ENCODE peak calls at places on chromosomes 5 and 9, in seven cellular contexts. W is dorsolateral prefrontal cortex, L is psoas muscle, H is neural progenitor cell, T is caudate nucleus, A is mammary epithelial cell, M is esophagus squamous epithelium. Z is an unnamed sample.
A peak's percentile ranks its signal among the peaks of the same experiment; 100 is the strongest.

GRCh38 chr9:105413486-105414068 is 34.3 kb upstream of the FSD1L start:
- DNase-seq in W (no peak), L (no peak), H (peak; percentile 68), T (peak; percentile 19), A (peak; percentile 35), M (no peak), Z (no peak)

GRCh38 chr5:39713224-39713911 is 288.6 kb upstream of the DAB2 start:
- DNase-seq in W (no peak), L (no peak), H (no peak), T (no peak), A (no peak), M (no peak), Z (peak; percentile 27)

GRCh38 chr9:22357016-22357415 is 89.6 kb upstream of the DMRTA1 start:
- DNase-seq in W (no peak), L (no peak), H (peak; percentile 72), T (no peak), A (no peak), M (no peak), Z (no peak)

GRCh38 chr5:109327572-109327971 is 82.2 kb downstream of the PJA2 start:
- DNase-seq in W (no peak), L (no peak), H (peak; percentile 57), T (no peak), A (no peak), M (no peak), Z (no peak)

GRCh38 chr5:110345623-110346022 is 380.8 kb downstream of the TMEM232 start:
- DNase-seq in W (no peak), L (no peak), H (no peak), T (no peak), A (no peak), M (no peak), Z (no peak)

GRCh38 chr9:97510797-97511761 is 9.6 kb downstream of the TMOD1 start:
- DNase-seq in W (no peak), L (peak; percentile 32), H (no peak), T (no peak), A (peak; percentile 66), M (no peak), Z (peak; percentile 25)

GRCh38 chr5:14115323-14115895 is 27.7 kb upstream of the TRIO start:
- DNase-seq in W (no peak), L (no peak), H (no peak), T (no peak), A (no peak), M (no peak), Z (no peak)

GRCh38 chr9:123475407-123475806 is 119.4 kb downstream of the CRB2 start:
- DNase-seq in W (no peak), L (no peak), H (no peak), T (no peak), A (no peak), M (no peak), Z (no peak)

GRCh38 chr9:129783516-129784361 is 19.2 kb upstream of the TOR1B start:
- DNase-seq in W (peak; percentile 73), L (peak; percentile 44), H (peak; percentile 86), T (peak; percentile 36), A (peak; percentile 54), M (no peak), Z (peak; percentile 81)

GRCh38 chr5:57499262-57500050 is 16.8 kb upstream of the ACTBL2 start:
- DNase-seq in W (no peak), L (no peak), H (peak; percentile 70), T (peak; percentile 13), A (peak; percentile 63), M (no peak), Z (no peak)

GRCh38 chr5:169174923-169175322 is 126.0 kb downstream of the SLIT3 start:
- DNase-seq in W (no peak), L (no peak), H (no peak), T (no peak), A (peak; percentile 94), M (no peak), Z (no peak)

GRCh38 chr9:35756743-35757526 is 2.9 kb upstream of the MSMP start:
- DNase-seq in W (peak; percentile 72), L (peak; percentile 75), H (peak; percentile 78), T (peak; percentile 75), A (peak; percentile 46), M (no peak), Z (peak; percentile 78)

GRCh38 chr5:35771321-35771720 is 85.4 kb upstream of the IL7R start:
- DNase-seq in W (no peak), L (no peak), H (no peak), T (no peak), A (peak; percentile 19), M (no peak), Z (no peak)

GRCh38 chr5:138737494-138738265 is 15.5 kb upstream of the CTNNA1 start:
- DNase-seq in W (no peak), L (no peak), H (no peak), T (no peak), A (peak; percentile 62), M (no peak), Z (no peak)

GRCh38 chr5:60356716-60357115 is 343.2 kb downstream of the DEPDC1B start:
- DNase-seq in W (no peak), L (no peak), H (no peak), T (no peak), A (no peak), M (no peak), Z (no peak)

GRCh38 chr5:136028782-136029742 is at the start of gene TGFBI:
- DNase-seq in W (no peak), L (peak; percentile 77), H (peak; percentile 88), T (no peak), A (peak; percentile 68), M (no peak), Z (peak; percentile 76)

GRCh38 chr9:126450537-126451205 is 124.0 kb downstream of the MVB12B start:
- DNase-seq in W (no peak), L (no peak), H (no peak), T (no peak), A (no peak), M (no peak), Z (no peak)

GRCh38 chr5:170330568-170331054 is 33.0 kb upstream of the LCP2 start:
- DNase-seq in W (no peak), L (no peak), H (no peak), T (no peak), A (no peak), M (no peak), Z (no peak)

GRCh38 chr9:727767-728166 is 113.7 kb upstream of the DMRT1 start:
- DNase-seq in W (no peak), L (no peak), H (no peak), T (no peak), A (no peak), M (no peak), Z (no peak)

GRCh38 chr5:179221196-179221876 is 123.9 kb downstream of the ADAMTS2 start:
- DNase-seq in W (peak; percentile 32), L (no peak), H (no peak), T (no peak), A (no peak), M (no peak), Z (no peak)

GRCh38 chr5:42612997-42613396 is 143.6 kb upstream of the CCDC152 start:
- DNase-seq in W (no peak), L (no peak), H (no peak), T (no peak), A (no peak), M (no peak), Z (no peak)

DNA sequence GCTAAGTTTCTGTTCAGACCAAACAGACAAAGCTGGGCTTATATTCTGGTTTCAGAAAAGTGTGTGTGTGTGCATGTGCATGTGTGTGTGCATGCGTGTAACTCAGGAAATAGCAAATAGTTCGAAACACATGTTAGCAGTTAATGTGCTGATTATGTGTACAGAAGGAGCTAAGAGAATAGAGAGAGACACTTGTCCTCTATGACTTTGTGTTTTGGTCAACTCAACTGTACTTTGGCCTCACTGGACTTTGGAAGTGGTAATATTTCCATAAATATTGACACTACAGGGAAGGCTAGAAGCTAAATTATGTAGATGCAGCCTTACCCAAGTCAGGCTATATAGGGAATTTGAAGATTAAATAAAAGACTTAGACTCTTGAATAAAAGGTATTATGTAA is 155.5 kb downstream of the RAB3C start:
- DNase-seq in W (no peak), L (no peak), H (no peak), T (no peak), A (no peak), M (no peak), Z (no peak)
- H3K27ac ChIP-seq in W (no peak overlapping the region), L (no peak overlapping the region), H (no peak overlapping the region), T (no peak overlapping the region), A (no peak overlapping the region), M (no peak overlapping the region), Z (no peak overlapping the region)

DNA sequence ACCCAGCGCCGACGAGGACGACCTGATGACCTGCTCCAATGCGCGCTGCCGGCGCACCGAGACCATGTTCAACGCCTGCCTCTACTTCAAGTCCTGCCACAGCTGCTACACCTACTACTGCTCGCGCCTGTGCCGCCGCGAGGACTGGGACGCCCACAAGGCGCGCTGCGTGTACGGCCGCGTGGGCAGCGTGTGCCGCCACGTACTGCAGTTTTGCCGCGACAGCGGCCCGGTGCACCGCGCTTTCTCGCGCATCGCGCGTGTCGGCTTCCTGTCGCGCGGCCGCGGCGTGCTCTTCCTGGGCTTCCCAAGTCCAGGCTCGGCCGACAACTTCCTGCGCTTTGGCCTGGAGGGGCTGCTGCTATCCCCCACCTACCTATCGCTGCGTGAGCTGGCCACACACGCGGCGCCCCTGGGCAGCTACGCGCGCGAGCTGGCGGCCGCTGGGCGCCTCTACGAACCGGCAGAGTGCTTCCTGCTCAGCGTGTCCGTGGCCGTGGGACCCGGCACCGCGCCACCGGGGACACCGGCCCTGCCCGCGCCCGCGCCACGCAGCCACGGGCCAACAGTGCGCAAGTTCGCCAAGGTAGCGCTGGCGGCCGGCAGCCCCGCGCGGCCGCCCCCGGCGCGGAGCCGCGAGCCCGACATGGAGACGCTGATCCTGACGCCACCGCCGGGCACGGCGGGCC is 2.7 kb upstream of the PHPT1 start:
- DNase-seq in W (no peak), L (no peak), H (no peak), T (no peak), A (no peak), M (no peak), Z (no peak)
- H3K27ac ChIP-seq in W (no peak overlapping the region), L (no peak overlapping the region), H (no peak overlapping the region), T (no peak overlapping the region), A (no peak overlapping the region), M (peak overlapping the region; percentile 94), Z (no peak overlapping the region)

GRCh38 chr9:16672501-16672900 is 198.0 kb downstream of the BNC2 start:
- DNase-seq in W (no peak), L (no peak), H (no peak), T (no peak), A (no peak), M (no peak), Z (no peak)

GRCh38 chr9:16668906-16669305 is 201.6 kb downstream of the BNC2 start:
- DNase-seq in W (no peak), L (no peak), H (no peak), T (no peak), A (no peak), M (no peak), Z (no peak)

GRCh38 chr9:16673171-16673570 is 197.3 kb downstream of the BNC2 start:
- DNase-seq in W (no peak), L (no peak), H (no peak), T (no peak), A (peak; percentile 18), M (no peak), Z (no peak)

GRCh38 chr9:16670791-16671190 is 199.7 kb downstream of the BNC2 start:
- DNase-seq in W (no peak), L (no peak), H (no peak), T (no peak), A (no peak), M (no peak), Z (no peak)

GRCh38 chr9:16671591-16672137 is 198.8 kb downstream of the BNC2 start:
- DNase-seq in W (no peak), L (no peak), H (no peak), T (no peak), A (peak; percentile 91), M (no peak), Z (no peak)
- H3K27ac ChIP-seq in W (no peak overlapping the region), L (peak overlapping the region; percentile 73), H (no peak overlapping the region), T (no peak overlapping the region), A (peak overlapping the region; percentile 24), M (no peak overlapping the region), Z (no peak overlapping the region)

GRCh38 chr9:113705938-113706519 is 170.1 kb upstream of the ZNF618 start:
- DNase-seq in W (no peak), L (no peak), H (no peak), T (no peak), A (no peak), M (no peak), Z (no peak)
- H3K27ac ChIP-seq in W (no peak overlapping the region), L (no peak overlapping the region), H (no peak overlapping the region), T (no peak overlapping the region), A (no peak overlapping the region), M (no peak overlapping the region), Z (no peak overlapping the region)